ENCODE peak calls at places on chromosomes 1 and 21, in ten cellular contexts. One of them, this sample, is unnamed.

GRCh38 chr1:4309676-4310320 is 344.6 kb upstream of the AJAP1 start:
- DNase-seq in IMR-90: no peak
- DNase-seq in epithelial cell of proximal tubule: no peak
- DNase-seq in endodermal cell: peak; percentile 33
- DNase-seq in cardiac fibroblast: no peak
- DNase-seq in fibroblast of mammary gland: no peak
- DNase-seq in AG09309: no peak
- DNase-seq in GM23338: no peak
- DNase-seq in neural progenitor cell: no peak
- DNase-seq in heart right ventricle: no peak
- DNase-seq in this sample: no peak

GRCh38 chr1:1359316-1359667 is 937 bp upstream of the MXRA8 start:
- DNase-seq in IMR-90: peak; percentile 83
- DNase-seq in epithelial cell of proximal tubule: no peak
- DNase-seq in endodermal cell: no peak
- DNase-seq in cardiac fibroblast: peak; percentile 61
- DNase-seq in fibroblast of mammary gland: peak; percentile 87
- DNase-seq in AG09309: no peak
- DNase-seq in GM23338: no peak
- DNase-seq in neural progenitor cell: no peak
- DNase-seq in heart right ventricle: peak; percentile 32
- DNase-seq in this sample: no peak

GRCh38 chr1:36503733-36504132 is 21.0 kb upstream of the CSF3R start:
- DNase-seq in IMR-90: no peak
- DNase-seq in epithelial cell of proximal tubule: no peak
- DNase-seq in endodermal cell: no peak
- DNase-seq in cardiac fibroblast: no peak
- DNase-seq in fibroblast of mammary gland: no peak
- DNase-seq in AG09309: no peak
- DNase-seq in GM23338: no peak
- DNase-seq in neural progenitor cell: no peak
- DNase-seq in heart right ventricle: no peak
- DNase-seq in this sample: no peak

GRCh38 chr1:153395136-153395685 is 4.3 kb upstream of the S100A8 start:
- DNase-seq in IMR-90: no peak
- DNase-seq in epithelial cell of proximal tubule: no peak
- DNase-seq in endodermal cell: peak; percentile 31
- DNase-seq in cardiac fibroblast: no peak
- DNase-seq in fibroblast of mammary gland: peak; percentile 32
- DNase-seq in AG09309: no peak
- DNase-seq in GM23338: no peak
- DNase-seq in neural progenitor cell: no peak
- DNase-seq in heart right ventricle: peak; percentile 26
- DNase-seq in this sample: no peak

GRCh38 chr1:41109316-41110263 is 88.1 kb upstream of the SLFNL1 start:
- DNase-seq in IMR-90: peak; percentile 95
- DNase-seq in epithelial cell of proximal tubule: peak; percentile 91
- DNase-seq in endodermal cell: no peak
- DNase-seq in cardiac fibroblast: peak; percentile 96
- DNase-seq in fibroblast of mammary gland: peak; percentile 94
- DNase-seq in AG09309: peak; percentile 75
- DNase-seq in GM23338: peak; percentile 24
- DNase-seq in neural progenitor cell: no peak
- DNase-seq in heart right ventricle: no peak
- DNase-seq in this sample: peak; percentile 77

GRCh38 chr1:228938248-228938891 is 203.1 kb downstream of the RHOU start:
- DNase-seq in IMR-90: no peak
- DNase-seq in epithelial cell of proximal tubule: no peak
- DNase-seq in endodermal cell: peak; percentile 54
- DNase-seq in cardiac fibroblast: no peak
- DNase-seq in fibroblast of mammary gland: no peak
- DNase-seq in AG09309: no peak
- DNase-seq in GM23338: no peak
- DNase-seq in neural progenitor cell: no peak
- DNase-seq in heart right ventricle: no peak
- DNase-seq in this sample: no peak

GRCh38 chr1:228668553-228669400 is 66.5 kb upstream of the RHOU start:
- DNase-seq in IMR-90: peak; percentile 42
- DNase-seq in epithelial cell of proximal tubule: no peak
- DNase-seq in endodermal cell: no peak
- DNase-seq in cardiac fibroblast: peak; percentile 78
- DNase-seq in fibroblast of mammary gland: peak; percentile 50
- DNase-seq in AG09309: peak; percentile 55
- DNase-seq in GM23338: no peak
- DNase-seq in neural progenitor cell: no peak
- DNase-seq in heart right ventricle: no peak
- DNase-seq in this sample: no peak

GRCh38 chr1:31624354-31625179 is 7.1 kb downstream of the HCRTR1 start:
- DNase-seq in IMR-90: no peak
- DNase-seq in epithelial cell of proximal tubule: no peak
- DNase-seq in endodermal cell: peak; percentile 36
- DNase-seq in cardiac fibroblast: no peak
- DNase-seq in fibroblast of mammary gland: no peak
- DNase-seq in AG09309: no peak
- DNase-seq in GM23338: no peak
- DNase-seq in neural progenitor cell: no peak
- DNase-seq in heart right ventricle: no peak
- DNase-seq in this sample: no peak

GRCh38 chr1:208654241-208654640 is 410.1 kb upstream of the PLXNA2 start:
- DNase-seq in IMR-90: no peak
- DNase-seq in epithelial cell of proximal tubule: no peak
- DNase-seq in endodermal cell: peak; percentile 51
- DNase-seq in cardiac fibroblast: peak; percentile 19
- DNase-seq in fibroblast of mammary gland: peak; percentile 30
- DNase-seq in AG09309: peak; percentile 1
- DNase-seq in GM23338: peak; percentile 72
- DNase-seq in neural progenitor cell: peak; percentile 85
- DNase-seq in heart right ventricle: no peak
- DNase-seq in this sample: peak; percentile 27
- TF ChIP-seq CTCF in IMR-90: peak; percentile 20
- TF ChIP-seq CTCF in epithelial cell of proximal tubule: peak; percentile 70
- TF ChIP-seq CTCF in endodermal cell: peak; percentile 81
- TF ChIP-seq CTCF in cardiac fibroblast: peak; percentile 35
- TF ChIP-seq CTCF in fibroblast of mammary gland: peak; percentile 49
- TF ChIP-seq CTCF in AG09309: peak; percentile 52
- TF ChIP-seq CTCF in GM23338: peak; percentile 72
- TF ChIP-seq CTCF in neural progenitor cell: peak; percentile 68
- TF ChIP-seq CTCF in heart right ventricle: peak; percentile 38
- TF ChIP-seq CTCF in this sample: peak; percentile 69

GRCh38 chr1:230139306-230139705 is 72.3 kb downstream of the GALNT2 start:
- DNase-seq in IMR-90: no peak
- DNase-seq in epithelial cell of proximal tubule: no peak
- DNase-seq in endodermal cell: no peak
- DNase-seq in cardiac fibroblast: no peak
- DNase-seq in fibroblast of mammary gland: no peak
- DNase-seq in AG09309: no peak
- DNase-seq in GM23338: no peak
- DNase-seq in neural progenitor cell: no peak
- DNase-seq in heart right ventricle: no peak
- DNase-seq in this sample: no peak

GRCh38 chr1:230136453-230137327 is 69.7 kb downstream of the GALNT2 start:
- DNase-seq in IMR-90: no peak
- DNase-seq in epithelial cell of proximal tubule: no peak
- DNase-seq in endodermal cell: no peak
- DNase-seq in cardiac fibroblast: peak; percentile 37
- DNase-seq in fibroblast of mammary gland: peak; percentile 25
- DNase-seq in AG09309: no peak
- DNase-seq in GM23338: no peak
- DNase-seq in neural progenitor cell: no peak
- DNase-seq in heart right ventricle: no peak
- DNase-seq in this sample: no peak

GRCh38 chr1:230135726-230136125 is 68.7 kb downstream of the GALNT2 start:
- DNase-seq in IMR-90: no peak
- DNase-seq in epithelial cell of proximal tubule: no peak
- DNase-seq in endodermal cell: no peak
- DNase-seq in cardiac fibroblast: no peak
- DNase-seq in fibroblast of mammary gland: no peak
- DNase-seq in AG09309: no peak
- DNase-seq in GM23338: no peak
- DNase-seq in neural progenitor cell: no peak
- DNase-seq in heart right ventricle: no peak
- DNase-seq in this sample: no peak

GRCh38 chr1:230138561-230139239 is 71.7 kb downstream of the GALNT2 start:
- DNase-seq in IMR-90: no peak
- DNase-seq in epithelial cell of proximal tubule: no peak
- DNase-seq in endodermal cell: no peak
- DNase-seq in cardiac fibroblast: no peak
- DNase-seq in fibroblast of mammary gland: no peak
- DNase-seq in AG09309: no peak
- DNase-seq in GM23338: no peak
- DNase-seq in neural progenitor cell: no peak
- DNase-seq in heart right ventricle: no peak
- DNase-seq in this sample: no peak

DNA sequence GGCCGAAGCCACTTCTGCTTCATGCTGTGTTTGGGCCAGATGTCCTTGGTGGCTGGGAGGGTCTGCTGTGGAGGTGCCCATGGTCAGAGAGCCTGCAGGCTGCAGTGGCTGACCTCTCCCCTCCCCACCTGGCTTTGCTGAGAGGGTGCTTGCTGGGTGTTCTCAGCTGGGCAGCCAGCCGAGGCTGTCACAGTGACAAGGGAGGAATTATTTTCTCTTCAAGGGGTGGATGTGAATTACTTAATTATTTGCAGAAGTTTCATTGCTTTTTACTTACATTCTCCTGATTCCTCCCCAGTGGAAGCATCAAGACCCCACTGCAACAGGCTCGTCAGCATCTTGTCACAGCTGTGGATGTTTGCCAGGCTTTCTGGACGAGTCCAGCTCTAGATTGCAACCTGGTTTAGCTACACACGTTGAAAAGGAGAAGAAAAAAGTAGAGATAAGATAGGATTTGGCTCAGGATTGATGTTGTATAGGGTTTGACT is 70.3 kb downstream of the GALNT2 start:
- DNase-seq in IMR-90: no peak
- DNase-seq in epithelial cell of proximal tubule: no peak
- DNase-seq in endodermal cell: no peak
- DNase-seq in cardiac fibroblast: peak; percentile 57
- DNase-seq in fibroblast of mammary gland: no peak
- DNase-seq in AG09309: no peak
- DNase-seq in GM23338: no peak
- DNase-seq in neural progenitor cell: no peak
- DNase-seq in heart right ventricle: no peak
- DNase-seq in this sample: no peak
- H3K4me3 ChIP-seq in IMR-90: no peak overlapping the region
- H3K4me3 ChIP-seq in epithelial cell of proximal tubule: no peak overlapping the region
- H3K4me3 ChIP-seq in endodermal cell: no peak overlapping the region
- H3K4me3 ChIP-seq in cardiac fibroblast: no peak overlapping the region
- H3K4me3 ChIP-seq in fibroblast of mammary gland: no peak overlapping the region
- H3K4me3 ChIP-seq in AG09309: no peak overlapping the region
- H3K4me3 ChIP-seq in GM23338: no peak overlapping the region
- H3K4me3 ChIP-seq in neural progenitor cell: no peak overlapping the region
- H3K4me3 ChIP-seq in heart right ventricle: no peak overlapping the region
- H3K4me3 ChIP-seq in this sample: no peak overlapping the region

GRCh38 chr21:42546433-42546832 is 32.8 kb downstream of the SLC37A1 start:
- DNase-seq in IMR-90: no peak
- DNase-seq in epithelial cell of proximal tubule: no peak
- DNase-seq in endodermal cell: no peak
- DNase-seq in cardiac fibroblast: no peak
- DNase-seq in fibroblast of mammary gland: no peak
- DNase-seq in AG09309: no peak
- DNase-seq in GM23338: no peak
- DNase-seq in neural progenitor cell: no peak
- DNase-seq in heart right ventricle: no peak
- DNase-seq in this sample: no peak

GRCh38 chr21:42548687-42549406 is 35.2 kb downstream of the SLC37A1 start:
- DNase-seq in IMR-90: no peak
- DNase-seq in epithelial cell of proximal tubule: no peak
- DNase-seq in endodermal cell: no peak
- DNase-seq in cardiac fibroblast: no peak
- DNase-seq in fibroblast of mammary gland: no peak
- DNase-seq in AG09309: no peak
- DNase-seq in GM23338: no peak
- DNase-seq in neural progenitor cell: no peak
- DNase-seq in heart right ventricle: no peak
- DNase-seq in this sample: no peak

GRCh38 chr21:42545745-42546144 is 32.1 kb downstream of the SLC37A1 start:
- DNase-seq in IMR-90: no peak
- DNase-seq in epithelial cell of proximal tubule: no peak
- DNase-seq in endodermal cell: no peak
- DNase-seq in cardiac fibroblast: no peak
- DNase-seq in fibroblast of mammary gland: no peak
- DNase-seq in AG09309: no peak
- DNase-seq in GM23338: no peak
- DNase-seq in neural progenitor cell: no peak
- DNase-seq in heart right ventricle: no peak
- DNase-seq in this sample: no peak

GRCh38 chr21:42547906-42548365 is 34.3 kb downstream of the SLC37A1 start:
- DNase-seq in IMR-90: no peak
- DNase-seq in epithelial cell of proximal tubule: no peak
- DNase-seq in endodermal cell: no peak
- DNase-seq in cardiac fibroblast: no peak
- DNase-seq in fibroblast of mammary gland: no peak
- DNase-seq in AG09309: no peak
- DNase-seq in GM23338: no peak
- DNase-seq in neural progenitor cell: no peak
- DNase-seq in heart right ventricle: no peak
- DNase-seq in this sample: no peak

GRCh38 chr21:42547001-42547905 is 33.6 kb downstream of the SLC37A1 start:
- DNase-seq in IMR-90: no peak
- DNase-seq in epithelial cell of proximal tubule: no peak
- DNase-seq in endodermal cell: no peak
- DNase-seq in cardiac fibroblast: no peak
- DNase-seq in fibroblast of mammary gland: no peak
- DNase-seq in AG09309: no peak
- DNase-seq in GM23338: no peak
- DNase-seq in neural progenitor cell: no peak
- DNase-seq in heart right ventricle: no peak
- DNase-seq in this sample: no peak
- TF ChIP-seq CTCF in IMR-90: no peak
- TF ChIP-seq CTCF in epithelial cell of proximal tubule: no peak
- TF ChIP-seq CTCF in endodermal cell: no peak
- TF ChIP-seq CTCF in cardiac fibroblast: no peak
- TF ChIP-seq CTCF in fibroblast of mammary gland: no peak
- TF ChIP-seq CTCF in AG09309: no peak
- TF ChIP-seq CTCF in GM23338: no peak
- TF ChIP-seq CTCF in neural progenitor cell: no peak
- TF ChIP-seq CTCF in heart right ventricle: no peak
- TF ChIP-seq CTCF in this sample: no peak

DNA sequence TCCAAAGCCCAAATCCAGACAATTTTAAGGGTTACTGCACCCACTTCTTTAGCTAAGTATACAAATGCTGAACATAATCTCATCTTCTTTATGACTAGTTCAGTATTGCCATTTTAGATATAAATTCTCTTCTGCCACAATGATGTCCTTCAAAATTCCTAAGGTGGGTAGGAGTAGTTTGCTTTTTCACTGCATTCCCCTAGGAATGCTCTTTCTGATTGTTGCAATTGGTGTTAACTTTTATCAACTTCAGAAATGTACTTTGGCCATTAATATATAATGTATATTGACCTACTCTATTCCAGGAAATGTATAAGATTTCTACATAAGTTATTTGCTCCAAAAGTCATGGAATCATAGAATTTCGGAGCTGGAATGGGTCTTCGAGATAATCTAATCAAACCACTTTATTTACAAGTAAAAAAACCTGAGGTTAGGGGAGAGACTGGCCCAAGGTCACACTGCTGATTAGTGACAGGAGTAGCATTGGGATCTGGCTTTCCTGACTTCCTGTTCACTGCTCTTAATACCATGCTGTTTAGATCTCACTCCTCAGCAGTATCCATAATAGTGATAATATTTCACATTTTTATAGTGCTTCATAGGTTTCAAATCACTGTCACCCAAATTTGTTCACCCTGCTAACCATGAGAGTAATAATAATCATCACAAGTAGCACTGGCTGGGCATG is 46.4 kb upstream of the RASAL2 start:
- DNase-seq in IMR-90: no peak
- DNase-seq in epithelial cell of proximal tubule: no peak
- DNase-seq in endodermal cell: no peak
- DNase-seq in cardiac fibroblast: no peak
- DNase-seq in fibroblast of mammary gland: no peak
- DNase-seq in AG09309: no peak
- DNase-seq in GM23338: no peak
- DNase-seq in neural progenitor cell: no peak
- DNase-seq in heart right ventricle: no peak
- DNase-seq in this sample: no peak
- H3K4me3 ChIP-seq in IMR-90: no peak overlapping the region
- H3K4me3 ChIP-seq in epithelial cell of proximal tubule: no peak overlapping the region
- H3K4me3 ChIP-seq in endodermal cell: no peak overlapping the region
- H3K4me3 ChIP-seq in cardiac fibroblast: no peak overlapping the region
- H3K4me3 ChIP-seq in fibroblast of mammary gland: no peak overlapping the region
- H3K4me3 ChIP-seq in AG09309: no peak overlapping the region
- H3K4me3 ChIP-seq in GM23338: no peak overlapping the region
- H3K4me3 ChIP-seq in neural progenitor cell: no peak overlapping the region
- H3K4me3 ChIP-seq in heart right ventricle: no peak overlapping the region
- H3K4me3 ChIP-seq in this sample: no peak overlapping the region